ENCODE peak calls at places on chromosomes 16 and 17, in four cellular contexts. K is transverse colon, Q is prostate gland, Z is breast epithelium. O is an unnamed sample.

GRCh38 chr17:34443832-34444469 is 80.9 kb upstream of the CCL1 start:
- DNase-seq in K (no peak), Q (no peak), Z (no peak), O (no peak)

GRCh38 chr16:89364603-89365002 is 125.8 kb downstream of the ANKRD11 start:
- DNase-seq in Z (no peak), K (no peak), Q (peak), O (no peak)

GRCh38 chr17:75764711-75765421 is at the start of gene GALK1:
- DNase-seq in Q (peak), Z (no peak), K (peak), O (peak)

GRCh38 chr17:78933025-78933958 is 8.1 kb upstream of the TIMP2 start:
- DNase-seq in Q (no peak), Z (peak), K (peak), O (peak)

GRCh38 chr17:47714773-47715396 is 18.2 kb upstream of the TBX21 start:
- DNase-seq in Q (no peak), K (peak), Z (no peak), O (no peak)

GRCh38 chr17:68884888-68885287 is 70.3 kb downstream of the ABCA8 start:
- DNase-seq in K (no peak), Q (no peak), Z (no peak), O (no peak)

GRCh38 chr17:77185137-77185536 is 44.4 kb downstream of the SEC14L1 start:
- DNase-seq in Q (no peak), Z (no peak), K (no peak), O (no peak)

GRCh38 chr17:17344507-17345293 is 41.5 kb downstream of the NT5M start:
- DNase-seq in Q (no peak), K (no peak), Z (no peak), O (no peak)

GRCh38 chr16:67150833-67151396 is at the start of gene B3GNT9:
- DNase-seq in Z (peak), Q (peak), K (peak), O (peak)

GRCh38 chr17:1907216-1907631 is 77.4 kb downstream of the RPA1 start:
- DNase-seq in K (no peak), Q (no peak), Z (no peak), O (no peak)

GRCh38 chr17:63989622-63990345 is 8.4 kb upstream of the PRR29 start:
- DNase-seq in K (no peak), Q (no peak), Z (no peak), O (no peak)

GRCh38 chr16:53784312-53784711 is 80.4 kb downstream of the FTO start:
- DNase-seq in K (no peak), Q (no peak), Z (no peak), O (no peak)

GRCh38 chr17:7841622-7842379 is 7.8 kb downstream of the KDM6B start:
- DNase-seq in Q (peak), Z (peak), K (peak), O (peak)

GRCh38 chr16:7185689-7186088 is 147.0 kb upstream of the RBFOX1 start:
- DNase-seq in Z (no peak), Q (no peak), K (no peak), O (no peak)

GRCh38 chr17:80720624-80721577 is 176.3 kb downstream of the RPTOR start:
- DNase-seq in K (peak), Z (no peak), Q (no peak), O (no peak)

GRCh38 chr17:74759941-74760340 is 11.5 kb downstream of the NHERF1 start:
- DNase-seq in Q (peak), Z (peak), K (no peak), O (no peak)

GRCh38 chr16:29943846-29944669 is 17.8 kb upstream of the TMEM219 start:
- DNase-seq in Q (peak), Z (no peak), K (peak), O (peak)

GRCh38 chr17:38540514-38540913 is 65.2 kb downstream of the SRCIN1 start:
- DNase-seq in Z (no peak), Q (no peak), K (no peak), O (no peak)

GRCh38 chr17:43673516-43674323 is 12.0 kb upstream of the MEOX1 start:
- DNase-seq in Q (peak), K (peak), Z (peak), O (peak)

GRCh38 chr16:23504076-23504452 is 6.2 kb downstream of the GGA2 start:
- DNase-seq in Z (peak), K (no peak), Q (peak), O (no peak)
- H3K4me3 ChIP-seq in Z (no peak), K (no peak), Q (no peak), O (no peak)

GRCh38 chr16:11140867-11141266 is 115.1 kb downstream of the SOCS1 start:
- DNase-seq in Q (no peak), Z (no peak), K (no peak), O (no peak)
- TF ChIP-seq POLR2AphosphoS5 in Q (no peak), Z (no peak), K (no peak), O (no peak)

GRCh38 chr17:72119963-72120877 is 600 bp upstream of the SOX9 start:
- DNase-seq in K (peak), Z (peak), Q (peak), O (peak)

GRCh38 chr17:72122002-72122310 is 1.1 kb downstream of the SOX9 start:
- DNase-seq in Q (no peak), Z (no peak), K (no peak), O (no peak)

GRCh38 chr17:72120878-72121163 is at the start of gene SOX9:
- DNase-seq in Z (peak), Q (peak), K (peak), O (peak)

GRCh38 chr17:72122336-72122667 is 1.5 kb downstream of the SOX9 start:
- DNase-seq in K (no peak), Z (no peak), Q (no peak), O (no peak)

GRCh38 chr17:72121164-72122001 is 563 bp downstream of the SOX9 start:
- DNase-seq in Q (no peak), K (peak), Z (no peak), O (peak)
- H3K4me3 ChIP-seq in Q (peak), K (peak), Z (peak), O (peak)

GRCh38 chr17:45277216-45277849 is 15.4 kb upstream of the SPATA32 start:
- DNase-seq in Q (peak), K (peak), Z (peak), O (peak)
- TF ChIP-seq POLR2AphosphoS5 in Q (peak), K (peak), Z (peak), O (peak)

GRCh38 chr17:62653002-62653830 is 25.7 kb downstream of the MRC2 start:
- DNase-seq in Q (no peak), Z (peak), K (peak), O (peak)
- H3K4me3 ChIP-seq in Q (peak), Z (peak), K (peak), O (peak)

DNA sequence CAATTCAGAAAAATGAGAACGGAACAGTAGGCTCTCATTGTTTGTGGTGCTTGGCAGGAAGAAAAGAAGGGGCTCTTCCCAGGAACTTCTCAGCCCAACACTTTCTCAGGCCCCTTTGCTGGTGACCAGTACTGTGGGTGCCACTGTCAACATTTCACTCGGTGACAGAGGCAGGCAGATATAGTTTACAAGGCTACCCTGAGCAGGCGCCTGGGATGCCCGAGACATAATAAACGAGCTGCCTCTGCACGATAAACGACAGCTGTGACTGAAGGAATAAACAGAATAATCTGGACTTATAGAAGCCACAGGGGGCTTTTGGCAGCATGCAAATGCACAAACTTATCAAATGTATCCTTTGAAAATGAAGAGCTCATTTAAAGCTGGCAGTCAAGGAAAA is 387.2 kb downstream of the HS3ST4 start:
- DNase-seq in Z (no peak), K (no peak), Q (no peak), O (no peak)
- TF ChIP-seq POLR2AphosphoS5 in Z (no peak), K (no peak), Q (no peak), O (no peak)

DNA sequence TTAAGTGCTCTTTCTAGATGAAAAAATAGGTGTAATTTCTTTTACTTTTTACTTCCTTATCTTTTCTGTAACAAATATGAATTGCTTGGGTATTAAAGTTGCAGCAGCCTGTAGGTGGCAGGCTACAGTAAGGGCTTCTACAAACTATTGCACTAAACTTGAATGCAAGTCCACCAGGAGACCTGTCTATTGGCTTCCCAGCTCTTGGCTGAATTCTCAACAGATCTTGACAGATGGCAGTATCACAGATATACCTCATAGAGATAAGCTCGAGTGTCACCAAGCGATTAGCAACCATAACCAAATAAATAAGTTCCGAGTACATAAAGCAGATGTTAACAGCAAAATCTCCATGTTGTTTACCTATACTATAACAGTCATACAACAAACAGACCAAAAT is 5.9 kb downstream of the BBS2 start:
- DNase-seq in K (peak), Z (peak), Q (peak), O (no peak)
- H3K4me3 ChIP-seq in K (no peak), Z (no peak), Q (no peak), O (no peak)

DNA sequence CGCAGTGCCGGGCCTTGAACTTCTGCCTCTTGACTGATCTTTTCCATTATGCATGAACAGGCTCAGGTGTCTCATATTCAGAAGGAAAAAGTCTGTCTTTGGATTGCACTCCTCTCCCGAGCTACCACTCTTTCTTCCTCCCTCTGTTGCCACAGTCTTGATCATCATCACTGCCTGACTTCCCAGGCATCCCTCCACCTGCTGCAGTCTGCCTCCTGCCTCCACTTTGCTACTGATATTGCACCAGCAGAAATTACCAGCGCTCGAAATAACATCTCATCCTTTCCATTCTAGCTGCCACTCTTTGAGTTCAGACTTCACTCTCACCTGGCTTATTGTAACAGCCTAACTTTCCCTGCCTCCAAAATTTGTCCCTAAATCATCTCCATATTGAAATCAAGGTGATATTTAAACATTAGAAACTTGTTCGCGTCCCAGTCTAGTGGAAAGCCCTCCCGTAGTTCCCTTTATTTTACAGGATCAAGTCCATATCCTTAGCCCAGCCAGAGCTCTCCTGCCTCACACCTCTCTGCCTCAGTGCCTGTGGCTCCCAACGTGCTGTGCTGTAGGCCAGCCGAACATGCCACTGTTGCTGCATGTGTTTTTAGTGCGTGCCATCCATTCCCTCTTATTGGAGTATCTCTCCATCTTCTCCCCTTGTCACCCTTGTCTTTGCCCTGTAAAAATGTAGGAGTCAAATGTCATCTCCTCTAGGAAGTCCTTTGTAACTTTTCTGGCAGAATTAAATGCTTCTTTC is 39.9 kb downstream of the NUP88 start:
- DNase-seq in K (no peak), Q (no peak), Z (no peak), O (no peak)
- TF ChIP-seq POLR2AphosphoS5 in K (no peak), Q (no peak), Z (no peak), O (no peak)

O was measured in sigmoid colon.